ENCODE peak calls at places on chromosomes 16 and 17, in six cellular contexts. Q is lower leg skin; R is skeletal muscle cell; T is effector memory CD4-positive, alpha-beta T cell; N is activated effector memory CD4-positive, alpha-beta T cell treated with anti-CD3 and anti-CD28 coated beads, Interleukin-2, amount 50 U/mL, for 16 hours; Y is substantia nigra. O is an unnamed sample.

GRCh38 chr16:21611546-21612384 is 12.4 kb downstream of the METTL9 start:
- DNase-seq in R (no peak), T (no peak), N (no peak), Y (no peak), Q (no peak), O (peak; percentile 29)

GRCh38 chr17:38535886-38536285 is 69.9 kb downstream of the SRCIN1 start:
- DNase-seq in N (no peak), T (no peak), R (no peak), Y (no peak), Q (no peak), O (no peak)

GRCh38 chr17:46881015-46881414 is 29.6 kb downstream of the WNT9B start:
- DNase-seq in R (no peak), N (no peak), Y (no peak), T (no peak), Q (no peak), O (no peak)

GRCh38 chr16:21628772-21629171 is 23.6 kb downstream of the IGSF6 start:
- DNase-seq in Q (no peak), Y (no peak), T (no peak), N (no peak), R (no peak), O (no peak)

GRCh38 chr17:39527220-39527813 is 66.0 kb downstream of the CDK12 start:
- DNase-seq in R (no peak), Y (no peak), Q (no peak), T (no peak), N (no peak), O (no peak)

GRCh38 chr16:51149721-51150158 is 1.3 kb downstream of the SALL1 start:
- DNase-seq in Y (no peak), T (no peak), Q (no peak), N (no peak), R (no peak), O (no peak)

GRCh38 chr17:73532441-73532901 is 111.8 kb downstream of the SDK2 start:
- DNase-seq in R (no peak), N (no peak), Y (no peak), Q (no peak), T (no peak), O (no peak)

GRCh38 chr17:59844884-59845594 is 47.7 kb downstream of the TUBD1 start:
- DNase-seq in T (no peak), Q (no peak), N (peak; percentile 60), R (no peak), Y (no peak), O (no peak)

GRCh38 chr17:11506635-11507034 is 91.6 kb upstream of the DNAH9 start:
- DNase-seq in Y (no peak), N (no peak), Q (no peak), R (no peak), T (no peak), O (no peak)

GRCh38 chr17:55420776-55421178 is 858 bp downstream of the MMD start:
- DNase-seq in N (peak; percentile 79), Y (no peak), R (no peak), Q (peak; percentile 38), T (peak; percentile 3), O (peak; percentile 65)

GRCh38 chr17:31457391-31458234 is 66.1 kb downstream of the RAB11FIP4 start:
- DNase-seq in R (no peak), N (no peak), Q (no peak), Y (no peak), T (no peak), O (no peak)

GRCh38 chr17:14089179-14089578 is 19.9 kb downstream of the COX10 start:
- DNase-seq in R (no peak), Q (no peak), Y (no peak), N (no peak), T (no peak), O (no peak)

GRCh38 chr16:26981266-26981938 is 85.3 kb upstream of the C16orf82 start:
- DNase-seq in T (no peak), Q (no peak), R (no peak), Y (no peak), N (no peak), O (no peak)

GRCh38 chr17:72560303-72561247 is 439.8 kb downstream of the SOX9 start:
- DNase-seq in R (peak; percentile 4), Y (no peak), Q (no peak), N (peak; percentile 73), T (no peak), O (peak; percentile 66)

GRCh38 chr17:45584092-45585036 is 93.8 kb upstream of the PLEKHM1 start:
- DNase-seq in Q (peak; percentile 45), Y (no peak), R (no peak), T (peak; percentile 66), N (peak; percentile 91), O (peak; percentile 81)

GRCh38 chr17:50468120-50469004 is at the start of gene CHAD:
- DNase-seq in Y (no peak), Q (no peak), T (no peak), R (no peak), N (no peak), O (peak; percentile 25)

GRCh38 chr17:79942591-79943353 is 92.9 kb downstream of the TBC1D16 start:
- DNase-seq in Q (no peak), T (no peak), N (no peak), Y (no peak), R (no peak), O (peak; percentile 56)

GRCh38 chr16:89319883-89320716 is 102.6 kb downstream of the ZNF778 start:
- DNase-seq in Y (no peak), N (peak; percentile 82), T (peak; percentile 25), R (no peak), Q (no peak), O (peak; percentile 40)

GRCh38 chr16:22278841-22279240 is 18.4 kb upstream of the POLR3E start:
- DNase-seq in T (no peak), R (no peak), N (no peak), Q (no peak), Y (no peak), O (no peak)

GRCh38 chr17:77316191-77316641 is 175.4 kb downstream of the SEC14L1 start:
- DNase-seq in T (no peak), Y (no peak), R (no peak), N (no peak), Q (peak; percentile 39), O (peak; percentile 18)

GRCh38 chr17:34261568-34261967 is 6.5 kb downstream of the CCL2 start:
- DNase-seq in T (no peak), N (no peak), Q (no peak), Y (no peak), R (no peak), O (no peak)

GRCh38 chr17:59387351-59388069 is 56.1 kb downstream of the YPEL2 start:
- DNase-seq in N (no peak), Q (no peak), R (no peak), Y (no peak), T (no peak), O (no peak)

GRCh38 chr16:35239561-35239960 is 1780.1 kb downstream of the TP53TG3F start:
- DNase-seq in Q (no peak), R (no peak), N (no peak), Y (no peak), T (no peak), O (no peak)

GRCh38 chr17:17179371-17179827 is 26.7 kb downstream of the PLD6 start:
- DNase-seq in R (no peak), Q (no peak), Y (no peak), N (no peak), T (no peak), O (peak; percentile 50)

GRCh38 chr16:57446530-57447141 is 549 bp downstream of the CIAPIN1 start:
- DNase-seq in Y (no peak), Q (no peak), T (no peak), N (no peak), R (no peak), O (peak; percentile 52)

GRCh38 chr16:13014516-13014915 is 113.1 kb downstream of the SHISA9 start:
- DNase-seq in Q (no peak), R (no peak), T (no peak), Y (no peak), N (no peak), O (no peak)

GRCh38 chr16:65934443-65934842 is 432.0 kb upstream of the CDH5 start:
- DNase-seq in Y (no peak), R (no peak), N (no peak), Q (no peak), T (no peak), O (no peak)

GRCh38 chr17:35073183-35073790 is 9.8 kb upstream of the RFFL start:
- DNase-seq in N (no peak), T (no peak), Y (no peak), Q (no peak), R (no peak), O (no peak)

GRCh38 chr16:87201052-87201451 is 116.1 kb downstream of the C16orf95 start:
- DNase-seq in R (peak; percentile 98), Q (peak; percentile 45), Y (no peak), T (no peak), N (no peak), O (no peak)

GRCh38 chr16:46629331-46629843 is 8.2 kb upstream of the SHCBP1 start:
- DNase-seq in R (no peak), Q (no peak), N (no peak), T (no peak), Y (no peak), O (no peak)

GRCh38 chr17:2370211-2370589 is 30.7 kb downstream of the MNT start:
- DNase-seq in Y (no peak), R (no peak), Q (no peak), N (no peak), T (no peak), O (no peak)